ENCODE peak calls at places on chromosomes 11 and 22, in ten cellular contexts. One of them, this sample, is unnamed.

GRCh38 chr11:125457814-125458343 is 38.2 kb downstream of the FEZ1 start:
- DNase-seq in neural progenitor cell: no peak
- DNase-seq in right atrium auricular region: peak
- DNase-seq in brain microvascular endothelial cell: peak
- DNase-seq in breast epithelium: no peak
- DNase-seq in PC-3: no peak
- DNase-seq in WERI-Rb-1: no peak
- DNase-seq in OCI-LY7: no peak
- DNase-seq in A549: no peak
- DNase-seq in HepG2: peak
- DNase-seq in this sample: peak

GRCh38 chr11:65419773-65420481 is 2.7 kb upstream of the NEAT1 start:
- DNase-seq in neural progenitor cell: peak
- DNase-seq in right atrium auricular region: peak
- DNase-seq in brain microvascular endothelial cell: peak
- DNase-seq in breast epithelium: peak
- DNase-seq in PC-3: peak
- DNase-seq in WERI-Rb-1: peak
- DNase-seq in OCI-LY7: peak
- DNase-seq in A549: no peak
- DNase-seq in HepG2: peak
- DNase-seq in this sample: peak

GRCh38 chr11:19819148-19819547 is 106.5 kb downstream of the NAV2 start:
- DNase-seq in neural progenitor cell: no peak
- DNase-seq in right atrium auricular region: no peak
- DNase-seq in brain microvascular endothelial cell: no peak
- DNase-seq in breast epithelium: no peak
- DNase-seq in PC-3: no peak
- DNase-seq in WERI-Rb-1: no peak
- DNase-seq in OCI-LY7: no peak
- DNase-seq in A549: no peak
- DNase-seq in HepG2: no peak
- DNase-seq in this sample: peak

GRCh38 chr11:120630100-120630499 is 118.6 kb downstream of the GRIK4 start:
- DNase-seq in neural progenitor cell: no peak
- DNase-seq in right atrium auricular region: no peak
- DNase-seq in brain microvascular endothelial cell: no peak
- DNase-seq in breast epithelium: no peak
- DNase-seq in PC-3: no peak
- DNase-seq in WERI-Rb-1: no peak
- DNase-seq in OCI-LY7: no peak
- DNase-seq in A549: no peak
- DNase-seq in HepG2: no peak
- DNase-seq in this sample: no peak

GRCh38 chr11:129023968-129024676 is 81.5 kb upstream of the TP53AIP1 start:
- DNase-seq in neural progenitor cell: peak
- DNase-seq in right atrium auricular region: no peak
- DNase-seq in brain microvascular endothelial cell: peak
- DNase-seq in breast epithelium: peak
- DNase-seq in PC-3: peak
- DNase-seq in WERI-Rb-1: peak
- DNase-seq in OCI-LY7: no peak
- DNase-seq in A549: no peak
- DNase-seq in HepG2: no peak
- DNase-seq in this sample: peak

GRCh38 chr11:73659961-73660360 is 13.6 kb downstream of the PLEKHB1 start:
- DNase-seq in neural progenitor cell: no peak
- DNase-seq in right atrium auricular region: no peak
- DNase-seq in brain microvascular endothelial cell: no peak
- DNase-seq in breast epithelium: no peak
- DNase-seq in PC-3: peak
- DNase-seq in WERI-Rb-1: no peak
- DNase-seq in OCI-LY7: no peak
- DNase-seq in A549: no peak
- DNase-seq in HepG2: no peak
- DNase-seq in this sample: no peak

GRCh38 chr11:119566299-119566698 is 143.3 kb upstream of the THY1 start:
- DNase-seq in neural progenitor cell: no peak
- DNase-seq in right atrium auricular region: no peak
- DNase-seq in brain microvascular endothelial cell: no peak
- DNase-seq in breast epithelium: no peak
- DNase-seq in PC-3: no peak
- DNase-seq in WERI-Rb-1: no peak
- DNase-seq in OCI-LY7: no peak
- DNase-seq in A549: no peak
- DNase-seq in HepG2: no peak
- DNase-seq in this sample: no peak

GRCh38 chr11:7204778-7205177 is 46.9 kb upstream of the SYT9 start:
- DNase-seq in neural progenitor cell: no peak
- DNase-seq in right atrium auricular region: no peak
- DNase-seq in brain microvascular endothelial cell: peak
- DNase-seq in breast epithelium: no peak
- DNase-seq in PC-3: peak
- DNase-seq in WERI-Rb-1: no peak
- DNase-seq in OCI-LY7: no peak
- DNase-seq in A549: no peak
- DNase-seq in HepG2: no peak
- DNase-seq in this sample: no peak

GRCh38 chr22:25085930-25086901 is 113.4 kb upstream of the CRYBB3 start:
- DNase-seq in neural progenitor cell: no peak
- DNase-seq in right atrium auricular region: peak
- DNase-seq in brain microvascular endothelial cell: no peak
- DNase-seq in breast epithelium: no peak
- DNase-seq in PC-3: no peak
- DNase-seq in WERI-Rb-1: no peak
- DNase-seq in OCI-LY7: peak
- DNase-seq in A549: no peak
- DNase-seq in HepG2: peak
- DNase-seq in this sample: no peak
- H3K27ac ChIP-seq in neural progenitor cell: no peak
- H3K27ac ChIP-seq in right atrium auricular region: peak
- H3K27ac ChIP-seq in brain microvascular endothelial cell: no peak
- H3K27ac ChIP-seq in breast epithelium: no peak
- H3K27ac ChIP-seq in PC-3: no peak
- H3K27ac ChIP-seq in WERI-Rb-1: no peak
- H3K27ac ChIP-seq in OCI-LY7: no peak
- H3K27ac ChIP-seq in A549: no peak
- H3K27ac ChIP-seq in HepG2: peak
- H3K27ac ChIP-seq in this sample: no peak

GRCh38 chr11:22192289-22192641 is 620 bp upstream of the ANO5 start:
- DNase-seq in neural progenitor cell: peak
- DNase-seq in right atrium auricular region: no peak
- DNase-seq in brain microvascular endothelial cell: no peak
- DNase-seq in breast epithelium: no peak
- DNase-seq in PC-3: no peak
- DNase-seq in WERI-Rb-1: peak
- DNase-seq in OCI-LY7: no peak
- DNase-seq in A549: peak
- DNase-seq in HepG2: peak
- DNase-seq in this sample: peak
- TF ChIP-seq CTCF in neural progenitor cell: peak
- TF ChIP-seq CTCF in right atrium auricular region: no peak
- TF ChIP-seq CTCF in brain microvascular endothelial cell: no peak
- TF ChIP-seq CTCF in breast epithelium: no peak
- TF ChIP-seq CTCF in PC-3: no peak
- TF ChIP-seq CTCF in WERI-Rb-1: peak
- TF ChIP-seq CTCF in OCI-LY7: no peak
- TF ChIP-seq CTCF in A549: peak
- TF ChIP-seq CTCF in HepG2: peak
- TF ChIP-seq CTCF in this sample: peak

GRCh38 chr22:32335471-32335870 is 22.2 kb upstream of the RFPL3 start:
- DNase-seq in neural progenitor cell: peak
- DNase-seq in right atrium auricular region: peak
- DNase-seq in brain microvascular endothelial cell: no peak
- DNase-seq in breast epithelium: no peak
- DNase-seq in PC-3: no peak
- DNase-seq in WERI-Rb-1: no peak
- DNase-seq in OCI-LY7: no peak
- DNase-seq in A549: no peak
- DNase-seq in HepG2: no peak
- DNase-seq in this sample: no peak
- H3K27ac ChIP-seq in neural progenitor cell: peak
- H3K27ac ChIP-seq in right atrium auricular region: no peak
- H3K27ac ChIP-seq in brain microvascular endothelial cell: no peak
- H3K27ac ChIP-seq in breast epithelium: no peak
- H3K27ac ChIP-seq in PC-3: no peak
- H3K27ac ChIP-seq in WERI-Rb-1: no peak
- H3K27ac ChIP-seq in OCI-LY7: no peak
- H3K27ac ChIP-seq in A549: no peak
- H3K27ac ChIP-seq in HepG2: no peak
- H3K27ac ChIP-seq in this sample: peak

GRCh38 chr22:31496007-31496734 is at the start of gene SFI1:
- DNase-seq in neural progenitor cell: peak
- DNase-seq in right atrium auricular region: peak
- DNase-seq in brain microvascular endothelial cell: peak
- DNase-seq in breast epithelium: peak
- DNase-seq in PC-3: peak
- DNase-seq in WERI-Rb-1: peak
- DNase-seq in OCI-LY7: peak
- DNase-seq in A549: peak
- DNase-seq in HepG2: peak
- DNase-seq in this sample: peak
- TF ChIP-seq CTCF in neural progenitor cell: peak
- TF ChIP-seq CTCF in right atrium auricular region: no peak
- TF ChIP-seq CTCF in brain microvascular endothelial cell: peak
- TF ChIP-seq CTCF in breast epithelium: no peak
- TF ChIP-seq CTCF in PC-3: peak
- TF ChIP-seq CTCF in WERI-Rb-1: peak
- TF ChIP-seq CTCF in OCI-LY7: peak
- TF ChIP-seq CTCF in A549: no peak
- TF ChIP-seq CTCF in HepG2: peak
- TF ChIP-seq CTCF in this sample: peak

DNA sequence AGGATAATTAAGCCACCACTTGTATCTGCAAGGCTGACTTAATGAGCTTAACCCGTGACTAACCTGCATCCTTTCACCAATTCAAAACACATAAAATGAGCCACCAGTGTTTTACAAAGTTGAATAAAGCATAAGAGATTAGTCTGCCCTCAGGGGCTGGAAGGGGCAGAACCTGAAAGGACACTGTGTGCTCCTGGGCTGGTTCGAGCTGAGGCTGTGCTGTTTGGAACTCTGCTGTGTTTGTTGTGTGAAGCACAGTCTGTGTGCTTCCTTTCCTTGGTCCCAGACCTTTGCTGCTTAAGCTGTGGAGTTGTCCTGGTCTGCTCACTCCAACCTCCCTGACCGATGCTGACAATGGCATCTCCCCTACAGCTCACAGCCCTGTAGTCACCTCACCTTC is 27.7 kb downstream of the FBXO7 start:
- DNase-seq in neural progenitor cell: peak
- DNase-seq in right atrium auricular region: no peak
- DNase-seq in brain microvascular endothelial cell: no peak
- DNase-seq in breast epithelium: no peak
- DNase-seq in PC-3: no peak
- DNase-seq in WERI-Rb-1: no peak
- DNase-seq in OCI-LY7: no peak
- DNase-seq in A549: no peak
- DNase-seq in HepG2: no peak
- DNase-seq in this sample: peak
- H3K27ac ChIP-seq in neural progenitor cell: peak
- H3K27ac ChIP-seq in right atrium auricular region: no peak
- H3K27ac ChIP-seq in brain microvascular endothelial cell: no peak
- H3K27ac ChIP-seq in breast epithelium: no peak
- H3K27ac ChIP-seq in PC-3: no peak
- H3K27ac ChIP-seq in WERI-Rb-1: no peak
- H3K27ac ChIP-seq in OCI-LY7: no peak
- H3K27ac ChIP-seq in A549: no peak
- H3K27ac ChIP-seq in HepG2: no peak
- H3K27ac ChIP-seq in this sample: no peak